ENCODE peak calls at places on chromosomes 4 and X, in five cellular contexts. One of them, this sample, is unnamed.

GRCh38 chr4:19971829-19972228 is 279.9 kb upstream of the SLIT2 start:
- DNase-seq in GM03348: peak
- DNase-seq in breast epithelium: no peak
- DNase-seq in cardiac muscle cell: peak
- DNase-seq in heart right ventricle: no peak
- DNase-seq in this sample: no peak

GRCh38 chr4:124777007-124777406 is 64.5 kb upstream of the ANKRD50 start:
- DNase-seq in GM03348: no peak
- DNase-seq in breast epithelium: no peak
- DNase-seq in cardiac muscle cell: no peak
- DNase-seq in heart right ventricle: no peak
- DNase-seq in this sample: no peak

GRCh38 chr4:136637071-136637777 is 895.1 kb downstream of the PCDH18 start:
- DNase-seq in GM03348: peak
- DNase-seq in breast epithelium: no peak
- DNase-seq in cardiac muscle cell: peak
- DNase-seq in heart right ventricle: no peak
- DNase-seq in this sample: peak

GRCh38 chr4:176090115-176090514 is 24.5 kb downstream of the WDR17 start:
- DNase-seq in GM03348: no peak
- DNase-seq in breast epithelium: no peak
- DNase-seq in cardiac muscle cell: no peak
- DNase-seq in heart right ventricle: no peak
- DNase-seq in this sample: no peak

GRCh38 chrX:1903380-1903935 is 288.6 kb downstream of the ASMT start:
- DNase-seq in GM03348: peak
- DNase-seq in breast epithelium: no peak
- DNase-seq in cardiac muscle cell: no peak
- DNase-seq in heart right ventricle: no peak
- DNase-seq in this sample: peak

GRCh38 chr4:24568425-24568824 is 15.9 kb downstream of the DHX15 start:
- DNase-seq in GM03348: peak
- DNase-seq in breast epithelium: no peak
- DNase-seq in cardiac muscle cell: peak
- DNase-seq in heart right ventricle: no peak
- DNase-seq in this sample: no peak

GRCh38 chr4:112284662-112285411 is 867 bp downstream of the TIFA start:
- DNase-seq in GM03348: peak
- DNase-seq in breast epithelium: peak
- DNase-seq in cardiac muscle cell: peak
- DNase-seq in heart right ventricle: no peak
- DNase-seq in this sample: peak

GRCh38 chr4:169915545-169915944 is 110.7 kb downstream of the MFAP3L start:
- DNase-seq in GM03348: no peak
- DNase-seq in breast epithelium: no peak
- DNase-seq in cardiac muscle cell: no peak
- DNase-seq in heart right ventricle: no peak
- DNase-seq in this sample: no peak

GRCh38 chr4:156941940-156942548 is 29.6 kb downstream of the PDGFC start:
- DNase-seq in GM03348: no peak
- DNase-seq in breast epithelium: no peak
- DNase-seq in cardiac muscle cell: peak
- DNase-seq in heart right ventricle: peak
- DNase-seq in this sample: peak

GRCh38 chr4:176054942-176055341 is 10.7 kb upstream of the WDR17 start:
- DNase-seq in GM03348: peak
- DNase-seq in breast epithelium: no peak
- DNase-seq in cardiac muscle cell: no peak
- DNase-seq in heart right ventricle: no peak
- DNase-seq in this sample: peak

GRCh38 chrX:48910926-48911406 is 480 bp downstream of the SLC35A2 start:
- DNase-seq in GM03348: peak
- DNase-seq in breast epithelium: no peak
- DNase-seq in cardiac muscle cell: no peak
- DNase-seq in heart right ventricle: no peak
- DNase-seq in this sample: peak

GRCh38 chrX:149010026-149010898 is 494.8 kb downstream of the IDS start:
- DNase-seq in GM03348: no peak
- DNase-seq in breast epithelium: no peak
- DNase-seq in cardiac muscle cell: no peak
- DNase-seq in heart right ventricle: no peak
- DNase-seq in this sample: no peak

GRCh38 chrX:154317391-154318000 is 21.9 kb downstream of the TKTL1 start:
- DNase-seq in GM03348: peak
- DNase-seq in breast epithelium: no peak
- DNase-seq in cardiac muscle cell: peak
- DNase-seq in heart right ventricle: no peak
- DNase-seq in this sample: peak

GRCh38 chrX:137052641-137053235 is 18.9 kb upstream of the GPR101 start:
- DNase-seq in GM03348: peak
- DNase-seq in breast epithelium: no peak
- DNase-seq in cardiac muscle cell: peak
- DNase-seq in heart right ventricle: no peak
- DNase-seq in this sample: no peak